ENCODE peak calls at places on chromosomes 4 and X, in ten cellular contexts. U is psoas muscle; O is T47D; M is fibroblast of lung; W is IMR-90; A is T-helper 2 cell; B is CD4-positive, CD25-positive, alpha-beta regulatory T cell; K is H1; C is AG08396; F is A549. Q is an unnamed sample.

GRCh38 chr4:186727149-186727976 is 3.7 kb upstream of the FAT1 start:
- DNase-seq in K (no peak), M (no peak), U (no peak), F (peak; percentile 47), W (peak; percentile 47), B (no peak), A (no peak), O (peak; percentile 18), C (no peak), Q (no peak)

GRCh38 chr4:3136454-3136853 is 62.0 kb downstream of the HTT start:
- DNase-seq in K (no peak), B (peak; percentile 17), U (no peak), F (no peak), M (peak; percentile 42), A (no peak), C (no peak), O (no peak), W (peak; percentile 21), Q (no peak)

GRCh38 chr4:19187104-19187503 is 1064.6 kb upstream of the SLIT2 start:
- DNase-seq in A (no peak), B (no peak), F (no peak), M (peak; percentile 38), W (peak; percentile 37), O (no peak), U (no peak), C (no peak), K (no peak), Q (no peak)

GRCh38 chr4:81003549-81004240 is 26.8 kb upstream of the BMP3 start:
- DNase-seq in W (no peak), K (no peak), U (no peak), F (no peak), M (no peak), B (no peak), C (no peak), O (no peak), A (no peak), Q (no peak)

GRCh38 chr4:88204882-88205281 is 46.4 kb upstream of the ABCG2 start:
- DNase-seq in K (peak; percentile 8), A (no peak), W (no peak), M (no peak), U (no peak), O (peak; percentile 19), F (peak; percentile 16), C (no peak), B (no peak), Q (no peak)

GRCh38 chrX:53039239-53039638 is 9.3 kb upstream of the GPR173 start:
- DNase-seq in B (no peak), F (no peak), C (no peak), U (no peak), K (no peak), O (no peak), W (no peak), A (no peak), M (no peak), Q (no peak)

GRCh38 chr4:40238700-40239548 is 42.1 kb downstream of the RHOH start:
- DNase-seq in C (no peak), K (no peak), F (peak; percentile 56), B (peak; percentile 95), U (no peak), M (peak; percentile 10), W (no peak), A (peak; percentile 53), O (peak; percentile 7), Q (peak; percentile 17)

GRCh38 chr4:28179126-28179525 is 1318.5 kb downstream of the STIM2 start:
- DNase-seq in K (no peak), U (no peak), A (no peak), C (no peak), W (no peak), M (no peak), F (no peak), O (no peak), B (no peak), Q (no peak)